ENCODE peak calls at places on chromosome 10, in four cellular contexts. P, F, W and U are unnamed samples.
A peak's percentile ranks its signal among the peaks of the same experiment; 100 is the strongest.

GRCh38 chr10:35896011-35896410 is 253.9 kb upstream of the FZD8 start:
- DNase-seq in P (no peak), F (no peak), W (no peak), U (no peak)

GRCh38 chr10:5888352-5888751 is 1.3 kb downstream of the ANKRD16 start:
- DNase-seq in P (peak; percentile 26), F (no peak), W (no peak), U (no peak)

GRCh38 chr10:78588194-78588811 is 480.5 kb upstream of the ZMIZ1 start:
- DNase-seq in P (no peak), F (no peak), W (no peak), U (no peak)

GRCh38 chr10:99694171-99694570 is 34.9 kb downstream of the ENTPD7 start:
- DNase-seq in P (no peak), F (no peak), W (no peak), U (no peak)

GRCh38 chr10:129468187-129468586 is 1.1 kb downstream of the MGMT start:
- DNase-seq in P (no peak), F (no peak), W (no peak), U (no peak)

GRCh38 chr10:73887038-73888015 is 13.0 kb upstream of the CAMK2G start:
- DNase-seq in P (no peak), F (no peak), W (peak; percentile 64), U (no peak)

GRCh38 chr10:1316107-1316805 is 260.1 kb downstream of the WDR37 start:
- DNase-seq in P (no peak), F (no peak), W (no peak), U (no peak)

GRCh38 chr10:34290412-34291082 is 524.5 kb downstream of the PARD3 start:
- DNase-seq in P (no peak), F (no peak), W (no peak), U (no peak)

GRCh38 chr10:19929466-19930140 is 113.4 kb downstream of the PLXDC2 start:
- DNase-seq in P (no peak), F (no peak), W (no peak), U (no peak)

GRCh38 chr10:132870426-132870825 is 71.9 kb downstream of the CFAP46 start:
- DNase-seq in P (no peak), F (no peak), W (no peak), U (no peak)

GRCh38 chr10:4034907-4035581 is 250.0 kb upstream of the KLF6 start:
- DNase-seq in P (peak; percentile 10), F (no peak), W (no peak), U (no peak)

GRCh38 chr10:71856619-71857018 is 5.6 kb upstream of the PSAP start:
- DNase-seq in P (no peak), F (no peak), W (no peak), U (no peak)

GRCh38 chr10:19003341-19003740 is 45.3 kb upstream of the MALRD1 start:
- DNase-seq in P (no peak), F (no peak), W (no peak), U (no peak)

GRCh38 chr10:11424456-11425287 is 186.8 kb downstream of the USP6NL start:
- DNase-seq in P (peak; percentile 3), F (no peak), W (peak; percentile 9), U (no peak)

GRCh38 chr10:125035136-125035535 is 93.2 kb downstream of the ZRANB1 start:
- DNase-seq in P (no peak), F (no peak), W (no peak), U (no peak)

GRCh38 chr10:77147871-77148270 is 489.7 kb downstream of the KCNMA1 start:
- DNase-seq in P (no peak), F (no peak), W (no peak), U (no peak)

GRCh38 chr10:46284286-46285229 is 2.2 kb upstream of the ANTXRL start:
- DNase-seq in P (peak; percentile 81), F (peak; percentile 50), W (peak; percentile 76), U (peak; percentile 61)

GRCh38 chr10:103273026-103273425 is 3.9 kb upstream of the INA start:
- DNase-seq in P (no peak), F (no peak), W (no peak), U (no peak)

GRCh38 chr10:32795598-32796183 is 162.3 kb downstream of the ITGB1 start:
- DNase-seq in P (peak; percentile 44), F (no peak), W (no peak), U (no peak)

GRCh38 chr10:12928571-12928970 is 72.9 kb downstream of the CCDC3 start:
- DNase-seq in P (no peak), F (no peak), W (no peak), U (no peak)

GRCh38 chr10:29479081-29479917 is 155.5 kb downstream of the SVIL start:
- DNase-seq in P (peak; percentile 42), F (no peak), W (no peak), U (no peak)

GRCh38 chr10:24350111-24350921 is 141.4 kb downstream of the KIAA1217 start:
- DNase-seq in P (no peak), F (no peak), W (no peak), U (no peak)

GRCh38 chr10:7484456-7485266 is 73.8 kb upstream of the SFMBT2 start:
- DNase-seq in P (no peak), F (peak; percentile 17), W (no peak), U (no peak)

GRCh38 chr10:103626178-103626577 is 132.7 kb downstream of the NEURL1 start:
- DNase-seq in P (no peak), F (no peak), W (peak; percentile 56), U (no peak)

GRCh38 chr10:18340496-18341051 is 200.3 kb downstream of the CACNB2 start:
- DNase-seq in P (no peak), F (no peak), W (peak; percentile 9), U (no peak)

GRCh38 chr10:115092555-115093285 is 445 bp upstream of the ATRNL1 start:
- DNase-seq in P (peak; percentile 58), F (peak; percentile 22), W (peak; percentile 65), U (no peak)

GRCh38 chr10:34526186-34526585 is 288.9 kb downstream of the PARD3 start:
- DNase-seq in P (no peak), F (no peak), W (no peak), U (no peak)

GRCh38 chr10:113736576-113736975 is 14.9 kb upstream of the PLEKHS1 start:
- DNase-seq in P (no peak), F (no peak), W (no peak), U (no peak)

GRCh38 chr10:121735248-121735647 is 137.0 kb upstream of the FGFR2 start:
- DNase-seq in P (no peak), F (no peak), W (no peak), U (no peak)

GRCh38 chr10:110076559-110077318 is 69.0 kb downstream of the ADD3 start:
- DNase-seq in P (no peak), F (no peak), W (no peak), U (no peak)

GRCh38 chr10:45371555-45371954 is 2.5 kb upstream of the ALOX5 start:
- DNase-seq in P (no peak), F (no peak), W (no peak), U (no peak)

GRCh38 chr10:67663449-67664087 is 32.4 kb downstream of the CTNNA3 start:
- DNase-seq in P (no peak), F (no peak), W (peak; percentile 14), U (no peak)

GRCh38 chr10:112722758-112723157 is 227.3 kb upstream of the TCF7L2 start:
- DNase-seq in P (no peak), F (no peak), W (no peak), U (no peak)

GRCh38 chr10:57917019-57917418 is 350.7 kb downstream of the IPMK start:
- DNase-seq in P (no peak), F (no peak), W (no peak), U (no peak)

GRCh38 chr10:133104972-133105495 is 17.3 kb downstream of the ADGRA1 start:
- DNase-seq in P (no peak), F (no peak), W (no peak), U (no peak)

GRCh38 chr10:53403688-53404087 is 631.1 kb upstream of the MBL2 start:
- DNase-seq in P (peak; percentile 2), F (no peak), W (no peak), U (no peak)

GRCh38 chr10:127243490-127244272 is 47.3 kb upstream of the INSYN2A start:
- DNase-seq in P (peak; percentile 28), F (no peak), W (no peak), U (no peak)